ENCODE peak calls at places on chromosomes 7 and 10, in nine cellular contexts. K is NCI-H446, N is kidney epithelial cell, O is lower leg skin, G is upper lobe of right lung, Y is T-helper 2 cell, U is upper lobe of left lung, R is NB4, V is ureter. S is an unnamed sample.

GRCh38 chr10:89217057-89217990 is 10.2 kb upstream of the CH25H start:
- DNase-seq in Y (peak; percentile 42), O (no peak), V (peak; percentile 52), N (no peak), K (peak; percentile 24), R (peak; percentile 71), U (peak; percentile 46), G (no peak), S (no peak)

GRCh38 chr7:63067897-63068585 is 930.6 kb upstream of the ZNF722 start:
- DNase-seq in V (no peak), U (peak; percentile 28), K (no peak), N (no peak), Y (no peak), O (no peak), R (no peak), G (peak; percentile 78), S (no peak)

GRCh38 chr7:140062118-140062527 is 628 bp downstream of the PARP12 start:
- DNase-seq in K (no peak), V (no peak), R (peak; percentile 67), N (no peak), U (peak; percentile 33), Y (peak; percentile 20), G (peak; percentile 78), O (peak; percentile 85), S (no peak)

GRCh38 chr10:60089095-60089494 is 182.7 kb upstream of the CCDC6 start:
- DNase-seq in G (no peak), U (no peak), Y (no peak), V (no peak), O (no peak), N (no peak), K (no peak), R (no peak), S (no peak)

GRCh38 chr7:15821484-15822122 is 135.1 kb upstream of the MEOX2 start:
- DNase-seq in K (no peak), N (no peak), Y (no peak), R (no peak), O (no peak), V (no peak), U (no peak), G (no peak), S (no peak)

GRCh38 chr7:130141858-130142653 is 63.1 kb downstream of the TMEM209 start:
- DNase-seq in Y (no peak), O (peak; percentile 79), V (no peak), N (no peak), G (peak; percentile 70), U (no peak), R (no peak), K (no peak), S (no peak)

GRCh38 chr7:139114018-139114417 is 4.5 kb upstream of the ZC3HAV1 start:
- DNase-seq in U (no peak), G (no peak), K (no peak), R (no peak), O (no peak), Y (no peak), N (no peak), V (no peak), S (no peak)

GRCh38 chr7:137642467-137642866 is 204.3 kb downstream of the DGKI start:
- DNase-seq in V (no peak), Y (no peak), R (peak; percentile 80), O (no peak), G (no peak), N (no peak), U (no peak), K (no peak), S (no peak)

GRCh38 chr7:150898475-150899011 is 46.2 kb downstream of the AOC1 start:
- DNase-seq in U (peak; percentile 76), O (peak; percentile 96), Y (peak; percentile 67), R (peak; percentile 87), K (peak; percentile 23), N (no peak), G (peak; percentile 90), V (peak; percentile 85), S (peak; percentile 62)

GRCh38 chr10:114470956-114471905 is 66.9 kb upstream of the AFAP1L2 start:
- DNase-seq in U (peak; percentile 69), R (peak; percentile 81), Y (peak; percentile 40), G (peak; percentile 78), N (peak; percentile 39), O (peak; percentile 92), V (peak; percentile 78), K (peak; percentile 24), S (no peak)

GRCh38 chr7:12369700-12370099 is 34.0 kb downstream of the VWDE start:
- DNase-seq in Y (no peak), R (no peak), N (no peak), U (no peak), G (no peak), K (no peak), V (no peak), O (no peak), S (no peak)

GRCh38 chr7:52472006-52472405 is 563.4 kb upstream of the POM121L12 start:
- DNase-seq in K (no peak), R (no peak), G (no peak), N (no peak), U (no peak), V (no peak), Y (no peak), O (no peak), S (no peak)

GRCh38 chr7:105776068-105776790 is 100.2 kb downstream of the ATXN7L1 start:
- DNase-seq in K (no peak), G (no peak), R (no peak), O (no peak), U (no peak), V (no peak), N (peak; percentile 91), Y (no peak), S (peak; percentile 77)

GRCh38 chr10:60399343-60399742 is 9.7 kb upstream of the ANK3 start:
- DNase-seq in N (no peak), V (peak; percentile 45), G (no peak), Y (no peak), R (no peak), K (peak; percentile 63), O (no peak), U (no peak), S (no peak)

GRCh38 chr7:102891693-102892261 is 21.0 kb upstream of the LRRC17 start:
- DNase-seq in G (no peak), K (peak; percentile 61), O (no peak), N (no peak), Y (no peak), R (peak; percentile 60), V (peak; percentile 49), U (no peak), S (peak; percentile 56)

GRCh38 chr10:88831709-88832108 is 19.9 kb downstream of the ANKRD22 start:
- DNase-seq in Y (peak; percentile 5), K (no peak), V (no peak), R (no peak), N (no peak), U (no peak), O (no peak), G (no peak), S (no peak)

GRCh38 chr7:43615558-43616145 is 32.7 kb downstream of the STK17A start:
- DNase-seq in G (no peak), O (no peak), N (no peak), K (no peak), R (no peak), V (no peak), Y (no peak), U (no peak), S (no peak)

GRCh38 chr10:83037653-83038052 is 1101.7 kb upstream of the GHITM start:
- DNase-seq in N (no peak), O (no peak), Y (no peak), R (peak; percentile 25), U (no peak), V (no peak), G (no peak), K (no peak), S (no peak)

GRCh38 chr7:123047955-123048354 is 52.5 kb upstream of the TAS2R16 start:
- DNase-seq in N (no peak), K (no peak), Y (no peak), V (no peak), G (no peak), O (no peak), U (no peak), R (no peak), S (no peak)

GRCh38 chr7:13988765-13989137 is 715 bp downstream of the ETV1 start:
- DNase-seq in K (no peak), R (no peak), O (no peak), Y (no peak), V (no peak), N (no peak), G (no peak), U (peak; percentile 37), S (no peak)

GRCh38 chr7:100825760-100826545 is 1.4 kb downstream of the EPHB4 start:
- DNase-seq in U (no peak), N (no peak), O (no peak), Y (no peak), G (no peak), K (no peak), V (no peak), R (peak; percentile 86), S (no peak)

GRCh38 chr10:21278491-21279216 is 246.8 kb downstream of the SKIDA1 start:
- DNase-seq in K (peak; percentile 61), G (peak; percentile 94), O (peak; percentile 98), N (peak; percentile 63), U (peak; percentile 95), V (peak; percentile 93), Y (peak; percentile 60), R (peak; percentile 82), S (peak; percentile 91)

GRCh38 chr10:76036410-76036940 is 605.1 kb downstream of the LRMDA start:
- DNase-seq in G (peak; percentile 85), Y (no peak), V (peak; percentile 86), U (peak; percentile 70), N (no peak), K (peak; percentile 17), R (peak; percentile 72), O (peak; percentile 96), S (peak; percentile 75)

GRCh38 chr7:154409703-154410311 is 357.6 kb downstream of the DPP6 start:
- DNase-seq in N (no peak), K (no peak), O (no peak), Y (no peak), U (no peak), V (no peak), R (peak; percentile 49), G (no peak), S (no peak)

GRCh38 chr7:98286093-98286525 is 4.6 kb downstream of the BRI3 start:
- DNase-seq in G (peak; percentile 87), U (peak; percentile 89), N (no peak), O (peak; percentile 97), K (no peak), V (peak; percentile 82), Y (no peak), R (peak; percentile 70), S (peak; percentile 85)

GRCh38 chr7:134083766-134084487 is 43.2 kb upstream of the LRGUK start:
- DNase-seq in O (no peak), N (no peak), R (peak; percentile 31), K (no peak), U (no peak), G (no peak), V (no peak), Y (no peak), S (no peak)

GRCh38 chr7:4631664-4632171 is 50.4 kb upstream of the FOXK1 start:
- DNase-seq in U (peak; percentile 89), V (peak; percentile 90), R (peak; percentile 44), K (peak; percentile 45), Y (no peak), O (peak; percentile 97), G (peak; percentile 86), N (peak; percentile 70), S (peak; percentile 95)

GRCh38 chr7:151798851-151799428 is 78.0 kb downstream of the PRKAG2 start:
- DNase-seq in V (no peak), G (peak; percentile 58), O (no peak), N (no peak), Y (no peak), R (no peak), K (no peak), U (no peak), S (no peak)

GRCh38 chr10:76230866-76231257 is 799.4 kb downstream of the LRMDA start:
- DNase-seq in O (no peak), U (no peak), G (no peak), V (no peak), Y (no peak), K (no peak), N (no peak), R (no peak), S (no peak)

GRCh38 chr7:138137423-138138171 is 61.3 kb downstream of the AKR1D1 start:
- DNase-seq in R (no peak), K (no peak), G (no peak), N (no peak), O (no peak), Y (no peak), V (no peak), U (no peak), S (no peak)

S was measured in tibial artery.